ENCODE peak calls at places on chromosomes 7 and 10, in six cellular contexts. D is ACHN; J is caudate nucleus; N is left colon; R is GM10248; U is stimulated activated CD4-positive, alpha-beta T cell treated with anti-CD3 and anti-CD28 coated beads, TNF-alpha, amount 100 ng/mL, for 1 hour. K is an unnamed sample.

GRCh38 chr7:16399916-16400895 is 21.1 kb downstream of the CRPPA start:
- DNase-seq in D (no peak), R (no peak), U (no peak), J (no peak), N (no peak), K (no peak)

GRCh38 chr7:117323585-117323876 is 673 bp upstream of the WNT2 start:
- DNase-seq in R (no peak), N (no peak), D (peak; percentile 13), J (no peak), U (no peak), K (no peak)

GRCh38 chr7:18552311-18552916 is 56.9 kb downstream of the HDAC9 start:
- DNase-seq in J (no peak), U (no peak), N (no peak), R (no peak), D (no peak), K (no peak)

GRCh38 chr10:132946806-132947530 is 4.6 kb upstream of the CFAP46 start:
- DNase-seq in J (no peak), R (no peak), U (no peak), N (no peak), D (no peak), K (no peak)

GRCh38 chr7:24024689-24025088 is 259.3 kb upstream of the NPY start:
- DNase-seq in J (no peak), D (no peak), U (no peak), R (no peak), N (no peak), K (no peak)

GRCh38 chr10:28304032-28304571 is 1.2 kb upstream of the MPP7 start:
- DNase-seq in U (no peak), D (no peak), R (no peak), N (no peak), J (no peak), K (no peak)

GRCh38 chr7:151327659-151328058 is 14.0 kb upstream of the NUB1 start:
- DNase-seq in U (no peak), D (peak; percentile 73), R (no peak), J (no peak), N (no peak), K (no peak)

GRCh38 chr7:147053761-147054160 is 937.2 kb downstream of the CNTNAP2 start:
- DNase-seq in N (no peak), J (no peak), U (no peak), R (no peak), D (no peak), K (no peak)

GRCh38 chr7:6576024-6576866 is 1.0 kb upstream of the ZDHHC4 start:
- DNase-seq in N (peak; percentile 17), R (no peak), J (no peak), D (no peak), U (no peak), K (no peak)

GRCh38 chr7:29562307-29562706 is 1.3 kb upstream of the PRR15 start:
- DNase-seq in D (no peak), R (no peak), N (peak; percentile 23), J (no peak), U (no peak), K (no peak)

GRCh38 chr7:127995157-127995865 is 35.9 kb downstream of the LRRC4 start:
- DNase-seq in D (no peak), J (no peak), R (no peak), N (no peak), U (no peak), K (no peak)

GRCh38 chr10:17758200-17758599 is 6.2 kb downstream of the TMEM236 start:
- DNase-seq in R (no peak), D (no peak), U (no peak), J (no peak), N (no peak), K (no peak)

GRCh38 chr10:785539-786214 is 96.2 kb upstream of the DIP2C start:
- DNase-seq in R (no peak), D (no peak), J (no peak), U (no peak), N (no peak), K (peak; percentile 56)

GRCh38 chr7:155860840-155861479 is 48.7 kb upstream of the SHH start:
- DNase-seq in D (peak; percentile 91), U (no peak), N (no peak), J (no peak), R (no peak), K (peak; percentile 41)

GRCh38 chr7:22116451-22117027 is 170.8 kb upstream of the CDCA7L start:
- DNase-seq in R (no peak), U (no peak), J (no peak), N (no peak), D (no peak), K (no peak)

GRCh38 chr10:44253769-44254462 is 131.0 kb downstream of the CXCL12 start:
- DNase-seq in R (no peak), D (no peak), J (no peak), N (no peak), U (no peak), K (no peak)

GRCh38 chr10:132447446-132448247 is 50.6 kb downstream of the PWWP2B start:
- DNase-seq in N (peak; percentile 72), U (peak; percentile 48), D (peak; percentile 43), J (no peak), R (no peak), K (peak; percentile 86)

GRCh38 chr7:6106140-6106904 is 75.1 kb downstream of the ANKRD61 start:
- DNase-seq in N (peak; percentile 39), U (no peak), D (peak; percentile 79), R (no peak), J (no peak), K (peak; percentile 76)

GRCh38 chr7:75889826-75890225 is 11.0 kb downstream of the RHBDD2 start:
- DNase-seq in U (no peak), R (no peak), N (no peak), D (no peak), J (no peak), K (no peak)

GRCh38 chr10:97355571-97355975 is 21.0 kb upstream of the FRAT2 start:
- DNase-seq in U (no peak), J (peak; percentile 29), R (no peak), N (peak; percentile 28), D (peak; percentile 20), K (no peak)

GRCh38 chr10:110959379-110960332 is 40.3 kb downstream of the SHOC2 start:
- DNase-seq in D (no peak), J (no peak), N (no peak), U (no peak), R (no peak), K (no peak)

GRCh38 chr10:6114758-6115410 is 26.1 kb downstream of the RBM17 start:
- DNase-seq in U (no peak), N (no peak), J (peak; percentile 12), D (peak; percentile 15), R (no peak), K (no peak)

GRCh38 chr10:72889391-72889831 is 4.1 kb upstream of the OIT3 start:
- DNase-seq in U (no peak), J (no peak), R (no peak), D (no peak), N (no peak), K (no peak)

GRCh38 chr7:28405662-28406061 is 6.7 kb upstream of the CREB5 start:
- DNase-seq in D (peak; percentile 86), N (no peak), J (no peak), R (peak; percentile 21), U (no peak), K (no peak)

K was measured in activated effector memory CD4-positive, alpha-beta T cell treated with anti-CD3 and anti-CD28 coated beads, Interleukin-2, amount 50 U/mL, for 16 hours.